ENCODE peak calls at places on chromosome 3, in six cellular contexts. One of them, this sample, is unnamed.

GRCh38 chr3:100360757-100361496 is 26.4 kb downstream of the NIT2 start:
- DNase-seq in SJSA1: no peak
- DNase-seq in upper lobe of right lung: no peak
- DNase-seq in AG04450: no peak
- DNase-seq in GM12865: no peak
- DNase-seq in NCI-H1417: no peak
- DNase-seq in this sample: no peak

GRCh38 chr3:33831053-33831452 is 32.6 kb downstream of the PDCD6IP start:
- DNase-seq in upper lobe of right lung: no peak
- DNase-seq in NCI-H1417: no peak
- DNase-seq in GM12865: no peak
- DNase-seq in AG04450: no peak
- DNase-seq in SJSA1: no peak
- DNase-seq in this sample: no peak

GRCh38 chr3:190044142-190044541 is 76.6 kb downstream of the P3H2 start:
- DNase-seq in SJSA1: no peak
- DNase-seq in NCI-H1417: no peak
- DNase-seq in upper lobe of right lung: no peak
- DNase-seq in AG04450: peak
- DNase-seq in GM12865: peak
- DNase-seq in this sample: no peak

GRCh38 chr3:170911051-170911450 is 2.6 kb upstream of the EIF5A2 start:
- DNase-seq in NCI-H1417: no peak
- DNase-seq in AG04450: no peak
- DNase-seq in GM12865: no peak
- DNase-seq in upper lobe of right lung: no peak
- DNase-seq in SJSA1: no peak
- DNase-seq in this sample: no peak

GRCh38 chr3:100103558-100104441 is 10.5 kb downstream of the FILIP1L start:
- DNase-seq in upper lobe of right lung: no peak
- DNase-seq in SJSA1: peak
- DNase-seq in AG04450: peak
- DNase-seq in GM12865: peak
- DNase-seq in NCI-H1417: no peak
- DNase-seq in this sample: no peak

GRCh38 chr3:75171632-75172230 is 492.4 kb upstream of the FRG2C start:
- DNase-seq in NCI-H1417: peak
- DNase-seq in GM12865: peak
- DNase-seq in AG04450: no peak
- DNase-seq in SJSA1: no peak
- DNase-seq in upper lobe of right lung: no peak
- DNase-seq in this sample: no peak

GRCh38 chr3:179653777-179654117 is 907 bp downstream of the USP13 start:
- DNase-seq in SJSA1: no peak
- DNase-seq in upper lobe of right lung: peak
- DNase-seq in GM12865: no peak
- DNase-seq in AG04450: no peak
- DNase-seq in NCI-H1417: no peak
- DNase-seq in this sample: no peak

GRCh38 chr3:168591587-168591986 is 495.9 kb upstream of the GOLIM4 start:
- DNase-seq in upper lobe of right lung: no peak
- DNase-seq in GM12865: no peak
- DNase-seq in AG04450: no peak
- DNase-seq in NCI-H1417: no peak
- DNase-seq in SJSA1: no peak
- DNase-seq in this sample: no peak

GRCh38 chr3:37766220-37766605 is 95.5 kb upstream of the CTDSPL start:
- DNase-seq in SJSA1: peak
- DNase-seq in NCI-H1417: no peak
- DNase-seq in upper lobe of right lung: no peak
- DNase-seq in GM12865: no peak
- DNase-seq in AG04450: no peak
- DNase-seq in this sample: no peak

GRCh38 chr3:12868039-12869024 is 27.0 kb upstream of the RPL32 start:
- DNase-seq in GM12865: peak
- DNase-seq in SJSA1: peak
- DNase-seq in AG04450: peak
- DNase-seq in upper lobe of right lung: peak
- DNase-seq in NCI-H1417: peak
- DNase-seq in this sample: peak

GRCh38 chr3:38029400-38030125 is at the start of gene PLCD1:
- DNase-seq in AG04450: no peak
- DNase-seq in upper lobe of right lung: peak
- DNase-seq in NCI-H1417: no peak
- DNase-seq in GM12865: no peak
- DNase-seq in SJSA1: peak
- DNase-seq in this sample: peak

GRCh38 chr3:38137615-38138346 is 680 bp upstream of the MYD88 start:
- DNase-seq in NCI-H1417: no peak
- DNase-seq in upper lobe of right lung: no peak
- DNase-seq in SJSA1: no peak
- DNase-seq in AG04450: no peak
- DNase-seq in GM12865: peak
- DNase-seq in this sample: peak

GRCh38 chr3:28322464-28322863 is 26.1 kb upstream of the ZCWPW2 start:
- DNase-seq in upper lobe of right lung: no peak
- DNase-seq in NCI-H1417: no peak
- DNase-seq in AG04450: no peak
- DNase-seq in GM12865: no peak
- DNase-seq in SJSA1: no peak
- DNase-seq in this sample: no peak

GRCh38 chr3:119831022-119831421 is 49.1 kb downstream of the NR1I2 start:
- DNase-seq in GM12865: no peak
- DNase-seq in AG04450: no peak
- DNase-seq in NCI-H1417: no peak
- DNase-seq in SJSA1: no peak
- DNase-seq in upper lobe of right lung: no peak
- DNase-seq in this sample: no peak

GRCh38 chr3:79354179-79354688 is 413.6 kb downstream of the ROBO1 start:
- DNase-seq in SJSA1: no peak
- DNase-seq in AG04450: no peak
- DNase-seq in GM12865: no peak
- DNase-seq in upper lobe of right lung: no peak
- DNase-seq in NCI-H1417: no peak
- DNase-seq in this sample: no peak

GRCh38 chr3:31680072-31680870 is 147.5 kb downstream of the STT3B start:
- DNase-seq in SJSA1: no peak
- DNase-seq in AG04450: no peak
- DNase-seq in GM12865: no peak
- DNase-seq in NCI-H1417: no peak
- DNase-seq in upper lobe of right lung: peak
- DNase-seq in this sample: no peak

GRCh38 chr3:134189848-134190247 is 60.8 kb downstream of the RYK start:
- DNase-seq in NCI-H1417: no peak
- DNase-seq in SJSA1: no peak
- DNase-seq in AG04450: no peak
- DNase-seq in upper lobe of right lung: no peak
- DNase-seq in GM12865: no peak
- DNase-seq in this sample: no peak